ENCODE peak calls at places on chromosome 15, in seven cellular contexts. P is NCI-H345, E is kidney, Z is suprapubic skin, S is fibroblast of the conjunctiva, A is left colon, C is G401. K is an unnamed sample.
A peak's percentile ranks its signal among the peaks of the same experiment; 100 is the strongest.

GRCh38 chr15:53978248-53978906 is at the start of gene UNC13C:
- DNase-seq in E (peak; percentile 67), P (peak; percentile 62), A (peak; percentile 10), S (no peak), Z (no peak), C (peak; percentile 89), K (no peak)

GRCh38 chr15:74613953-74614743 is 1.5 kb upstream of the CLK3 start:
- DNase-seq in Z (no peak), P (no peak), S (no peak), A (no peak), E (peak; percentile 35), C (peak; percentile 89), K (no peak)

GRCh38 chr15:84736375-84736774 is 12.0 kb upstream of the ZNF592 start:
- DNase-seq in C (no peak), E (no peak), P (no peak), S (no peak), A (no peak), Z (no peak), K (no peak)

GRCh38 chr15:78290222-78290621 is 9.2 kb downstream of the SKIC8 start:
- DNase-seq in A (no peak), P (no peak), S (no peak), C (no peak), E (no peak), Z (no peak), K (no peak)

GRCh38 chr15:74616020-74616939 is 644 bp downstream of the CLK3 start:
- DNase-seq in E (peak; percentile 93), S (peak; percentile 20), Z (peak; percentile 89), C (no peak), A (peak; percentile 93), P (peak; percentile 60), K (no peak)

GRCh38 chr15:100463515-100463914 is 65.2 kb downstream of the CERS3 start:
- DNase-seq in C (no peak), E (no peak), P (no peak), S (no peak), Z (no peak), A (no peak), K (peak; percentile 36)

GRCh38 chr15:64151727-64152506 is at the start of gene SNX22:
- DNase-seq in A (peak; percentile 47), S (no peak), C (no peak), Z (peak; percentile 79), E (peak; percentile 83), P (peak; percentile 33), K (no peak)

GRCh38 chr15:97085806-97086205 is 755.3 kb downstream of the NR2F2 start:
- DNase-seq in Z (no peak), E (no peak), C (no peak), P (no peak), S (no peak), A (no peak), K (no peak)

GRCh38 chr15:91552555-91552954 is 301.0 kb upstream of the SLCO3A1 start:
- DNase-seq in Z (no peak), S (no peak), C (peak; percentile 56), E (no peak), P (no peak), A (no peak), K (no peak)

GRCh38 chr15:77634266-77634962 is 1.7 kb upstream of the LINGO1 start:
- DNase-seq in A (peak; percentile 92), P (peak; percentile 4), S (peak; percentile 31), C (peak; percentile 86), Z (no peak), E (peak; percentile 72), K (no peak)

GRCh38 chr15:98771444-98772059 is 123.2 kb downstream of the IGF1R start:
- DNase-seq in S (no peak), C (no peak), Z (no peak), A (no peak), E (no peak), P (no peak), K (no peak)

GRCh38 chr15:51647128-51647562 is 24.6 kb upstream of the DMXL2 start:
- DNase-seq in Z (no peak), S (no peak), C (peak; percentile 15), P (no peak), A (peak; percentile 59), E (no peak), K (no peak)

GRCh38 chr15:35078221-35078915 is 6.7 kb downstream of the NANOGP8 start:
- DNase-seq in A (no peak), Z (no peak), S (peak; percentile 56), C (peak; percentile 77), P (peak; percentile 35), E (no peak), K (peak; percentile 5)

GRCh38 chr15:82571722-82572222 is 31.5 kb upstream of the RPS17 start:
- DNase-seq in A (peak; percentile 40), E (peak; percentile 83), C (peak; percentile 95), Z (peak; percentile 80), S (peak; percentile 34), P (peak; percentile 53), K (no peak)

GRCh38 chr15:48590704-48591103 is 54.8 kb downstream of the FBN1 start:
- DNase-seq in Z (no peak), E (no peak), A (no peak), S (no peak), C (no peak), P (no peak), K (no peak)

GRCh38 chr15:72688697-72689096 is 2.7 kb downstream of the BBS4 start:
- DNase-seq in A (no peak), S (no peak), E (no peak), C (no peak), P (no peak), Z (no peak), K (no peak)

GRCh38 chr15:39427705-39428104 is 153.2 kb upstream of the THBS1 start:
- DNase-seq in S (no peak), A (no peak), E (no peak), C (peak; percentile 4), Z (no peak), P (no peak), K (no peak)

GRCh38 chr15:59668571-59668970 is 11.3 kb upstream of the GTF2A2 start:
- DNase-seq in Z (no peak), S (no peak), E (no peak), A (no peak), P (no peak), C (no peak), K (no peak)

GRCh38 chr15:78457101-78457500 is 19.1 kb downstream of the IREB2 start:
- DNase-seq in E (no peak), P (peak; percentile 2), C (peak; percentile 18), Z (no peak), S (peak; percentile 73), A (no peak), K (peak; percentile 10)

GRCh38 chr15:64247906-64248541 is 85.2 kb upstream of the PPIB start:
- DNase-seq in S (peak; percentile 83), Z (no peak), C (no peak), P (peak; percentile 63), A (no peak), E (no peak), K (peak; percentile 87)

GRCh38 chr15:52698514-52698913 is 19.3 kb upstream of the ATOSA start:
- DNase-seq in P (no peak), E (no peak), C (no peak), A (no peak), Z (no peak), S (no peak), K (no peak)

GRCh38 chr15:22945071-22945470 is 35.1 kb downstream of the CYFIP1 start:
- DNase-seq in Z (no peak), P (peak; percentile 61), S (no peak), A (no peak), E (no peak), C (no peak), K (no peak)

GRCh38 chr15:40706121-40706520 is 11.1 kb downstream of the RAD51 start:
- DNase-seq in C (no peak), P (no peak), S (no peak), A (peak; percentile 28), E (no peak), Z (no peak), K (no peak)

GRCh38 chr15:90660195-90660995 is 56.8 kb upstream of the BLM start:
- DNase-seq in E (peak; percentile 90), P (no peak), S (peak; percentile 68), A (peak; percentile 41), Z (peak; percentile 91), C (peak; percentile 43), K (peak; percentile 80)

GRCh38 chr15:49155834-49156627 is 632 bp upstream of the COPS2 start:
- DNase-seq in S (no peak), C (peak; percentile 38), Z (no peak), E (no peak), A (peak; percentile 23), P (no peak), K (no peak)

GRCh38 chr15:87498545-87498944 is 758.0 kb downstream of the NTRK3 start:
- DNase-seq in A (no peak), E (no peak), S (no peak), C (peak; percentile 15), P (no peak), Z (no peak), K (no peak)

GRCh38 chr15:25345943-25346342 is 92.9 kb downstream of the UBE3A start:
- DNase-seq in E (no peak), S (peak; percentile 8), C (peak; percentile 97), Z (no peak), A (no peak), P (no peak), K (no peak)

GRCh38 chr15:53457479-53457878 is 302.0 kb downstream of the WDR72 start:
- DNase-seq in E (no peak), S (no peak), A (no peak), C (no peak), Z (no peak), P (peak; percentile 51), K (no peak)

GRCh38 chr15:28903555-28903954 is 17.8 kb downstream of the APBA2 start:
- DNase-seq in E (no peak), S (no peak), C (peak; percentile 18), A (no peak), Z (peak; percentile 65), P (no peak), K (no peak)

GRCh38 chr15:78991476-78991875 is 46.6 kb upstream of the CTSH start:
- DNase-seq in S (no peak), C (no peak), P (no peak), A (no peak), Z (no peak), E (no peak), K (no peak)

GRCh38 chr15:68080783-68081182 is 26.7 kb downstream of the PIAS1 start:
- DNase-seq in Z (no peak), A (no peak), C (no peak), E (no peak), P (no peak), S (no peak), K (no peak)